ENCODE peak calls at places on chromosome 7, in eight cellular contexts. N, Y, J, H, V, X, R and O are unnamed samples.

GRCh38 chr7:6155596-6155995 is 116.8 kb downstream of the CYTH3 start:
- DNase-seq in N (no peak), Y (no peak), J (no peak), H (no peak), V (no peak), X (no peak), R (no peak), O (no peak)

GRCh38 chr7:12490105-12490688 is 80.3 kb upstream of the SCIN start:
- DNase-seq in N (no peak), Y (peak; percentile 48), J (peak; percentile 22), H (peak; percentile 9), V (no peak), X (no peak), R (no peak), O (no peak)

GRCh38 chr7:104862719-104863118 is 151.3 kb upstream of the KMT2E start:
- DNase-seq in N (no peak), Y (no peak), J (no peak), H (no peak), V (no peak), X (no peak), R (no peak), O (no peak)

GRCh38 chr7:47747160-47747559 is 165.2 kb upstream of the TNS3 start:
- DNase-seq in N (no peak), Y (no peak), J (no peak), H (no peak), V (no peak), X (no peak), R (no peak), O (no peak)

GRCh38 chr7:100825760-100826545 is 1.4 kb downstream of the EPHB4 start:
- DNase-seq in N (no peak), Y (peak; percentile 47), J (peak; percentile 63), H (no peak), V (no peak), X (no peak), R (no peak), O (no peak)

GRCh38 chr7:26508917-26509316 is 217.3 kb downstream of the SNX10 start:
- DNase-seq in N (no peak), Y (no peak), J (no peak), H (peak; percentile 75), V (no peak), X (no peak), R (no peak), O (no peak)

GRCh38 chr7:24284699-24285506 is 913 bp downstream of the NPY start:
- DNase-seq in N (no peak), Y (no peak), J (no peak), H (peak; percentile 64), V (no peak), X (no peak), R (no peak), O (no peak)

GRCh38 chr7:1028775-1029636 is 15.3 kb upstream of the GPR146 start:
- DNase-seq in N (peak; percentile 84), Y (peak; percentile 89), J (peak; percentile 91), H (peak; percentile 76), V (peak; percentile 92), X (peak; percentile 82), R (peak; percentile 92), O (peak; percentile 90)

GRCh38 chr7:389911-390601 is 100.1 kb downstream of the FOXL3 start:
- DNase-seq in N (peak; percentile 31), Y (no peak), J (no peak), H (no peak), V (no peak), X (peak; percentile 37), R (no peak), O (peak; percentile 45)

GRCh38 chr7:16739863-16740622 is 13.5 kb upstream of the TSPAN13 start:
- DNase-seq in N (no peak), Y (peak; percentile 88), J (peak; percentile 94), H (no peak), V (no peak), X (no peak), R (peak; percentile 24), O (peak; percentile 77)

GRCh38 chr7:44267719-44268413 is 57.5 kb downstream of the CAMK2B start:
- DNase-seq in N (no peak), Y (no peak), J (no peak), H (no peak), V (no peak), X (no peak), R (no peak), O (no peak)

GRCh38 chr7:74070619-74070920 is 13.0 kb upstream of the LIMK1 start:
- DNase-seq in N (peak; percentile 23), Y (no peak), J (no peak), H (no peak), V (no peak), X (peak; percentile 28), R (no peak), O (no peak)

GRCh38 chr7:15508258-15508657 is 53.6 kb downstream of the AGMO start:
- DNase-seq in N (no peak), Y (peak; percentile 93), J (peak; percentile 19), H (no peak), V (no peak), X (no peak), R (no peak), O (no peak)

GRCh38 chr7:2309889-2310331 is 4.3 kb downstream of the SNX8 start:
- DNase-seq in N (no peak), Y (no peak), J (peak; percentile 80), H (peak; percentile 84), V (no peak), X (no peak), R (no peak), O (peak; percentile 82)

GRCh38 chr7:2313450-2314208 is 612 bp downstream of the SNX8 start:
- DNase-seq in N (no peak), Y (no peak), J (peak; percentile 22), H (no peak), V (no peak), X (peak; percentile 52), R (no peak), O (peak; percentile 63)

GRCh38 chr7:2315787-2316186 is 1.5 kb upstream of the SNX8 start:
- DNase-seq in N (no peak), Y (no peak), J (no peak), H (no peak), V (no peak), X (no peak), R (no peak), O (no peak)

GRCh38 chr7:2314209-2314955 is at the start of gene SNX8:
- DNase-seq in N (peak; percentile 93), Y (peak; percentile 81), J (peak; percentile 77), H (peak; percentile 63), V (peak; percentile 92), X (peak; percentile 100), R (peak; percentile 90), O (peak; percentile 96)

GRCh38 chr7:2312272-2312929 is 1.8 kb downstream of the SNX8 start:
- DNase-seq in N (no peak), Y (no peak), J (no peak), H (no peak), V (no peak), X (no peak), R (no peak), O (no peak)
- H3K4me3 ChIP-seq in N (no peak overlapping the region), Y (no peak overlapping the region), J (no peak overlapping the region), H (no peak overlapping the region), V (no peak overlapping the region), X (no peak overlapping the region), R (no peak overlapping the region), O (no peak overlapping the region)

GRCh38 chr7:91302794-91303193 is 38.6 kb downstream of the FZD1 start:
- DNase-seq in N (no peak), Y (no peak), J (no peak), H (no peak), V (peak; percentile 22), X (no peak), R (no peak), O (no peak)
- H3K4me3 ChIP-seq in N (no peak overlapping the region), Y (no peak overlapping the region), J (no peak overlapping the region), H (no peak overlapping the region), V (no peak overlapping the region), X (no peak overlapping the region), R (no peak overlapping the region), O (no peak overlapping the region)

GRCh38 chr7:46680147-46680546 is 759.1 kb upstream of the IGFBP3 start:
- DNase-seq in N (no peak), Y (no peak), J (no peak), H (no peak), V (no peak), X (no peak), R (no peak), O (no peak)

GRCh38 chr7:46685051-46685450 is 764.0 kb upstream of the IGFBP3 start:
- DNase-seq in N (no peak), Y (peak; percentile 31), J (no peak), H (no peak), V (no peak), X (no peak), R (no peak), O (no peak)

GRCh38 chr7:46679671-46680070 is 758.6 kb upstream of the IGFBP3 start:
- DNase-seq in N (no peak), Y (no peak), J (no peak), H (no peak), V (no peak), X (no peak), R (no peak), O (no peak)

GRCh38 chr7:46682841-46683624 is 762.0 kb upstream of the IGFBP3 start:
- DNase-seq in N (no peak), Y (no peak), J (peak; percentile 72), H (no peak), V (no peak), X (no peak), R (no peak), O (no peak)

GRCh38 chr7:46681865-46682503 is 760.9 kb upstream of the IGFBP3 start:
- DNase-seq in N (no peak), Y (no peak), J (peak; percentile 42), H (no peak), V (no peak), X (no peak), R (peak; percentile 24), O (no peak)
- H3K4me3 ChIP-seq in N (no peak overlapping the region), Y (no peak overlapping the region), J (no peak overlapping the region), H (no peak overlapping the region), V (no peak overlapping the region), X (no peak overlapping the region), R (no peak overlapping the region), O (no peak overlapping the region)

GRCh38 chr7:132113536-132114409 is 462.5 kb downstream of the PLXNA4 start:
- DNase-seq in N (no peak), Y (no peak), J (no peak), H (no peak), V (no peak), X (no peak), R (no peak), O (no peak)

GRCh38 chr7:132109768-132110167 is 466.5 kb downstream of the PLXNA4 start:
- DNase-seq in N (no peak), Y (no peak), J (no peak), H (no peak), V (no peak), X (no peak), R (no peak), O (no peak)

GRCh38 chr7:132112632-132113031 is 463.6 kb downstream of the PLXNA4 start:
- DNase-seq in N (no peak), Y (no peak), J (no peak), H (no peak), V (no peak), X (no peak), R (no peak), O (no peak)

GRCh38 chr7:132110692-132111091 is 465.6 kb downstream of the PLXNA4 start:
- DNase-seq in N (no peak), Y (no peak), J (no peak), H (no peak), V (no peak), X (no peak), R (no peak), O (no peak)

DNA sequence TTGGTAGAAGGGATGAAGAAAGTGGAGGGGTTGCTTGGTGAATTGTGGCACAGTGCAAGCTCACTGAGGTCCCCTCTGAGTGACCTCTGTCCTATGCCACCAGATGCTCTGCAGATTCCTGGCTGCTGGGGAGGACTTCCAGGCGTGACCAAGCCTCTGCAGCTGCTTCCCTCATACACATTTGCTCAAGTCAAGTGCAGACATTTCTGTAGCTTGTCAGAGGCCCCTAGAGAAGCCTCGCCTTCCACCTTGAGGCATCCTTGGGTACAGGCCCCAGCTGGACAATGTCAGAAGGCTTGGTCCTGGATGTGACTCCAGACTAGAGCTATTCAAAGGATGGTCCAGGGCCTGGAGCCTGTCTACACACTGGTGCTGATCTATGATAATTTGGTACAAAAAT is 464.2 kb downstream of the PLXNA4 start:
- DNase-seq in N (no peak), Y (no peak), J (no peak), H (no peak), V (no peak), X (no peak), R (no peak), O (no peak)
- H3K4me3 ChIP-seq in N (no peak overlapping the region), Y (no peak overlapping the region), J (no peak overlapping the region), H (no peak overlapping the region), V (no peak overlapping the region), X (no peak overlapping the region), R (no peak overlapping the region), O (no peak overlapping the region)